ENCODE peak calls at places on chromosomes 12 and 14, in five cellular contexts. Q, Z, R, F and L are unnamed samples. For H3K4me1, the result is how much of the 10 kb centered on the place peaks cover.

GRCh38 chr12:109728921-109729836 is 15.6 kb downstream of the FAM222A start:
- DNase-seq in Q (peak), Z (no peak), R (no peak), F (no peak), L (no peak)

GRCh38 chr12:97595423-97595822 is 132.8 kb downstream of the RMST start:
- DNase-seq in Q (no peak), Z (no peak), R (no peak), F (no peak), L (no peak)

GRCh38 chr14:52052289-52052943 is 16.4 kb downstream of the NID2 start:
- DNase-seq in Q (no peak), Z (peak), R (no peak), F (no peak), L (peak)

GRCh38 chr12:124881123-124881522 is 17.5 kb upstream of the SCARB1 start:
- DNase-seq in Q (no peak), Z (no peak), R (no peak), F (no peak), L (no peak)

GRCh38 chr14:100664841-100665425 is 61.8 kb upstream of the DLK1 start:
- DNase-seq in Q (no peak), Z (peak), R (no peak), F (no peak), L (no peak)

GRCh38 chr12:131604146-131604844 is 106.6 kb upstream of the SFSWAP start:
- DNase-seq in Q (no peak), Z (no peak), R (no peak), F (no peak), L (no peak)

GRCh38 chr12:54749191-54749818 is 101.1 kb upstream of the DCD start:
- DNase-seq in Q (no peak), Z (peak), R (peak), F (peak), L (peak)

GRCh38 chr14:66624319-66624937 is 116.5 kb downstream of the GPHN start:
- DNase-seq in Q (peak), Z (peak), R (peak), F (peak), L (peak)

GRCh38 chr12:71551529-71551928 is 111.9 kb downstream of the LGR5 start:
- DNase-seq in Q (no peak), Z (peak), R (no peak), F (no peak), L (peak)

GRCh38 chr12:58920102-58920955 is at the start of gene LRIG3:
- DNase-seq in Q (peak), Z (peak), R (peak), F (peak), L (peak)

GRCh38 chr14:37776791-37777499 is 181.5 kb downstream of the TTC6 start:
- DNase-seq in Q (no peak), Z (no peak), R (no peak), F (no peak), L (no peak)

GRCh38 chr12:64633940-64634337 is 23.6 kb downstream of the RASSF3 start:
- DNase-seq in Q (no peak), Z (peak), R (no peak), F (peak), L (peak)

GRCh38 chr12:25053021-25053271 is 104.0 kb upstream of the BCAT1 start:
- DNase-seq in Q (no peak), Z (no peak), R (no peak), F (no peak), L (no peak)

GRCh38 chr12:25785164-25785563 is 173.3 kb upstream of the RASSF8 start:
- DNase-seq in Q (no peak), Z (no peak), R (no peak), F (no peak), L (no peak)

GRCh38 chr12:49055978-49056754 is 4.4 kb downstream of the KMT2D start:
- DNase-seq in Q (peak), Z (peak), R (no peak), F (peak), L (peak)

GRCh38 chr12:1509703-1510395 is 84.5 kb downstream of the FBXL14 start:
- DNase-seq in Q (peak), Z (no peak), R (no peak), F (no peak), L (no peak)

GRCh38 chr14:24921903-24922302 is 128.0 kb downstream of the STXBP6 start:
- DNase-seq in Q (no peak), Z (peak), R (no peak), F (no peak), L (no peak)

GRCh38 chr12:121797937-121798801 is 4.7 kb upstream of the RHOF start:
- DNase-seq in Q (no peak), Z (peak), R (no peak), F (peak), L (peak)

GRCh38 chr12:109863961-109864712 is 16.2 kb downstream of the GLTP start:
- DNase-seq in Q (no peak), Z (peak), R (no peak), F (peak), L (peak)

GRCh38 chr12:14948672-14949071 is 10.3 kb upstream of the ERP27 start:
- DNase-seq in Q (no peak), Z (peak), R (no peak), F (peak), L (peak)

GRCh38 chr12:85626031-85626781 is 210.0 kb downstream of the RASSF9 start:
- DNase-seq in Q (no peak), Z (peak), R (no peak), F (no peak), L (peak)

GRCh38 chr14:68810173-68811153 is 17.6 kb upstream of the ZFP36L1 start:
- DNase-seq in Q (no peak), Z (no peak), R (no peak), F (no peak), L (no peak)
- H3K4me1 ChIP-seq in Q (under half), Z (under half), R (under half), F (under half), L (under half)

GRCh38 chr14:69038449-69039286 is 59.6 kb upstream of the ACTN1 start:
- DNase-seq in Q (no peak), Z (peak), R (no peak), F (peak), L (peak)

GRCh38 chr14:69037790-69038448 is 58.8 kb upstream of the ACTN1 start:
- DNase-seq in Q (peak), Z (peak), R (no peak), F (peak), L (no peak)

GRCh38 chr14:69034612-69035262 is 55.6 kb upstream of the ACTN1 start:
- DNase-seq in Q (no peak), Z (peak), R (no peak), F (peak), L (peak)

GRCh38 chr14:69039287-69039628 is 60.2 kb upstream of the ACTN1 start:
- DNase-seq in Q (no peak), Z (peak), R (no peak), F (peak), L (peak)

DNA sequence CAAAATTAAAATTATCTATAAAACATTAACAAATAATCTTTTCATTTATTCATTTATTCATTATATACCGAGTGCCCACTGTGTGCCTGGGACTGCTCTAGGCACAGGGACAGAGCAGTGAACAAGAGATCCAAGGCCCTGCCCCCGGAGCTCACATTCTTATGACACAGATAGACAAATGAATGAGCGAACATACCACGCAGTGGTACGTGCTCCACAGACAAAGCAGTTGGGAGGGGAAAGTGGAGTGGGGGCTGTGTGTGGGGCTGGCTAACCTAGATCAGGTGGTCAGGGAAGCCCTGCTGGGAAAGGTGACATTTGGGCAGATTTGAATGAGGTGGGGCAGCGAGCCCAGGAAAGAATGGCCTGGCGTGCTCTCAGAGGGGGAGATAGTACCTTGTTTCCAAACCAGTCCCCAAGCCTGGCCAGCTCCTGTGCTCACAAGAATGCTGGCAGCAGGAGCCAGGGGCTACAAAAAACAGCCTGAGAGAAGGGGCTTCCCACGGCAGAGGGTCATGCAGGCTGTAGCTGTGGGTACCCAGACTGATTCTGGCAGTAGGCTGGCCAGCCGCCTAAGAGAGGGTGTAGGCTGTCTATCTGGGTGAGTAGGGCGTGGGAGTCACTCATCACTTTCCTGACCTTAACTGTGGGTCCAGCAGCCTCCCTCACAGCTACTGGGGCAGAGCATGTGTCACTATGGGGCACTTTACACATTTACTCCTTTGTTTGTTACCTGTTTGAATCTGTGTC is 57.8 kb upstream of the ACTN1 start:
- DNase-seq in Q (no peak), Z (no peak), R (no peak), F (no peak), L (no peak)
- H3K9ac ChIP-seq in Q (no peak), Z (no peak), R (no peak), F (peak), L (no peak)

GRCh38 chr14:32167907-32168306 is 33.9 kb upstream of the RNU6-7 start:
- DNase-seq in Q (no peak), Z (no peak), R (no peak), F (no peak), L (no peak)
- H3K4me1 ChIP-seq in Q (under half), Z (under half), R (under half), F (under half), L (under half)

DNA sequence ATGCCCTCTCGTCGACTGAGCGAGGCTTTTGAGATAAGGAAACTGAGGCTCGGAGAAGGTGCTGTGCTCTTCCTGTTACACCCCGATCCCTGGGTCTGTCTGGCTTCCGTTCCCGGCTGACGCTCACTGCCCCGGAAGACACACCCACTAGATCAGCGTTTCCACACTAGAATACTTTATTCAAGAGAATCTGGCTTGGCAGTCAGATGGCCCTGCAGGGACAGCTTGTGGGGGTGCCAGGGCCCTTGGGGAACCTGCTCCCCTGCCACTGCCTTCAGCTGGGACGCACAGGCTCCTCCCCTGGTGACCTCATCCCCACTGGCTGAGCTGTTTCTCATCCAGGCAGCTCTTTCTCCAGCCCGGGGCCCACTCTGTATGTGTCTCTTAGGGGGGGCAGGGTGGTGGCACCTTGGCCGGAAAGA is 13.7 kb downstream of the PGF start:
- DNase-seq in Q (no peak), Z (peak), R (no peak), F (no peak), L (peak)
- H3K9ac ChIP-seq in Q (no peak), Z (no peak), R (no peak), F (no peak), L (peak)

GRCh38 chr12:106145539-106146447 is 7.0 kb upstream of the NUAK1 start:
- DNase-seq in Q (peak), Z (no peak), R (no peak), F (peak), L (no peak)

GRCh38 chr12:106147956-106148355 is 9.2 kb upstream of the NUAK1 start:
- DNase-seq in Q (peak), Z (no peak), R (no peak), F (no peak), L (no peak)

GRCh38 chr12:106142591-106143261 is 4.0 kb upstream of the NUAK1 start:
- DNase-seq in Q (no peak), Z (no peak), R (no peak), F (no peak), L (no peak)

GRCh38 chr12:106146987-106147386 is 8.2 kb upstream of the NUAK1 start:
- DNase-seq in Q (no peak), Z (no peak), R (no peak), F (no peak), L (no peak)

DNA sequence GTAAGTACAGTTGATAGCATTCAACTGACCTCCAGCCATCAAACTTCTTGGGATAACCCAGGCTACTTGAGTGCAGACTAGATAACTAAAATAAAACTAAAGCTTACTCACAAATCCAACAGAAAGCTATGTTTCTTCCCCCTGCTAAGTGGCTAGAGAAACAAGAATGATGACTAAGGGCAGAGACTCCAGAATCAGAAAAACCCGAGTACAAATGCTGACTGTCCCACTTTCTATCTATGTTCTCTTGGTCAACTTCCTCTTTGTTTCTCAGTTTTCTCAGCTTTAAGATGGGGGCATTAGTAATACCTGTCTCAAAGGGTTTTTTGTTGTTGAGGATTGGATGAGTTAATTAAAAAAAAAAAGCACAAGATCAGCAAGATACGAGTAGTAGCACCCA is 6.1 kb upstream of the NUAK1 start:
- DNase-seq in Q (no peak), Z (peak), R (no peak), F (no peak), L (peak)
- H3K4me1 ChIP-seq in Q (under half), Z (under half), R (under half), F (under half), L (under half)

DNA sequence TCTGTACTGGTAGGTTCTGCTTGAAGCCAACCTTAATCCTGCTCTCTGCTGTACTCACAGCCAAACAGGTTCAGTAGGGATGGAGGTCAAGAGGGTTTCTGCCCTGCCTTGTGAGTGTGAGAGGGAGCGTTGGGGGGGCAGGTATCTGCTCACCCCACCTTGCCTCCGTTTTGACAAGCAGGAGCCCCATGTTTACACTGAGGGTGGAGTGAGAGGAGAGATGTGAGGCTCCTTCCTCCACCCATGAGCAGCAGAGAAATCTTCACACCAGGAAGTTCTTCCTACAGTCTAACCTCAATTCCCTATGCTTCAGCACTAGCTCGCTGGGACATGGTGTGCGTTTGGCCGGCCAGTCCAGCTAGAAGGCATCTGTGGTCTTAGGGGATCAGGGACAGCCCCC is 4.2 kb downstream of the KRT80 start:
- DNase-seq in Q (no peak), Z (no peak), R (no peak), F (no peak), L (no peak)
- H3K9ac ChIP-seq in Q (no peak), Z (no peak), R (no peak), F (no peak), L (no peak)

DNA sequence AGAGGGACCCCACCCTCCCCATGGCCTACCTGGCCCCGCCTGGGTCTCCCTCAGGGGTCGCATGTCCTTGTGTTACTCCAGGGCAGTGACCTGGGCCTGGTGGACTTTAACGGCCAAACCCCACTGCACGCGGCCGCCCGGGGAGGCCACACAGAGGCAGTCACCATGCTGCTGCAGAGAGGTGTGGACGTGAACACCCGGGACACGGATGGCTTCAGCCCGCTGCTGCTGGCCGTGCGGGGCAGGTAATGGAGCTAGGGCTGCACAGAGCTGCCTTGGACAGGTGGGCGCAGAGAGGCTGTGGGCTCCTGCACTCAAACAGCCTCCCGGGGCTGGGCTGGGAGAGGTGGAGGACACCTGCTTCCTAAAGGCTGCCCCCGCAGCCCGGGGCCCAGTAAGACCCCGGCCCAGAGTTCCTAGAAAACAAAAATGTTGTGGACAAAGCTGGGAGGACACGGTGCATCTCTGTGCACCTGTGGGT is 21.6 kb downstream of the ASPG start:
- DNase-seq in Q (no peak), Z (no peak), R (no peak), F (no peak), L (no peak)
- H3K4me1 ChIP-seq in Q (under half), Z (under half), R (under half), F (under half), L (under half)

GRCh38 chr12:122889658-122890561 is 6.0 kb downstream of the VPS37B start:
- DNase-seq in Q (no peak), Z (no peak), R (no peak), F (no peak), L (no peak)

GRCh38 chr12:122894173-122895121 is 1.5 kb downstream of the VPS37B start:
- DNase-seq in Q (no peak), Z (no peak), R (no peak), F (peak), L (no peak)

GRCh38 chr12:122895290-122895689 is 634 bp downstream of the VPS37B start:
- DNase-seq in Q (no peak), Z (no peak), R (no peak), F (no peak), L (peak)

GRCh38 chr12:122893208-122894151 is 2.4 kb downstream of the VPS37B start:
- DNase-seq in Q (no peak), Z (no peak), R (no peak), F (no peak), L (no peak)

GRCh38 chr12:122891661-122892525 is 4.0 kb downstream of the VPS37B start:
- DNase-seq in Q (peak), Z (peak), R (peak), F (peak), L (peak)
- H3K9ac ChIP-seq in Q (no peak), Z (peak), R (no peak), F (no peak), L (peak)